ENCODE peak calls at places on chromosome 12, in six cellular contexts. Y is DMS 273 treated with DMSO at 0.1 percent for 48 hours; I is HCT116; C is activated T-cell treated with anti-CD3 and anti-CD28 coated beads, Interleukin-2, amount 50 U/mL, for 1 hour; F is CMK; L is Calu3. J is an unnamed sample.

GRCh38 chr12:49357099-49357678 is 10.1 kb upstream of the SPATS2 start:
- DNase-seq in Y (no peak), I (no peak), C (no peak), F (no peak), L (no peak), J (no peak)

GRCh38 chr12:117096643-117097042 is 2.6 kb downstream of the TESC start:
- DNase-seq in Y (no peak), I (no peak), C (no peak), F (no peak), L (no peak), J (no peak)

GRCh38 chr12:19068137-19068536 is 61.4 kb upstream of the PLEKHA5 start:
- DNase-seq in Y (no peak), I (no peak), C (no peak), F (no peak), L (no peak), J (no peak)

GRCh38 chr12:5806376-5807089 is 138.5 kb downstream of the ANO2 start:
- DNase-seq in Y (no peak), I (no peak), C (no peak), F (no peak), L (no peak), J (no peak)

GRCh38 chr12:109084425-109084824 is 8.8 kb downstream of the ALKBH2 start:
- DNase-seq in Y (no peak), I (no peak), C (no peak), F (no peak), L (no peak), J (no peak)

GRCh38 chr12:50960130-50960529 is 7.8 kb downstream of the HIGD1C start:
- DNase-seq in Y (no peak), I (no peak), C (no peak), F (no peak), L (no peak), J (no peak)

GRCh38 chr12:111220363-111220762 is 148.5 kb downstream of the PHETA1 start:
- DNase-seq in Y (no peak), I (no peak), C (no peak), F (no peak), L (no peak), J (no peak)

GRCh38 chr12:52215587-52216031 is 17.4 kb upstream of the KRT7 start:
- DNase-seq in Y (no peak), I (peak), C (peak), F (no peak), L (peak), J (no peak)

GRCh38 chr12:116524964-116525379 is 34.2 kb upstream of the MAP1LC3B2 start:
- DNase-seq in Y (no peak), I (no peak), C (no peak), F (no peak), L (no peak), J (no peak)

GRCh38 chr12:115584156-115584555 is 693.3 kb downstream of the MED13L start:
- DNase-seq in Y (no peak), I (no peak), C (no peak), F (no peak), L (no peak), J (no peak)

GRCh38 chr12:132511516-132512196 is 21.7 kb downstream of the FBRSL1 start:
- DNase-seq in Y (no peak), I (no peak), C (no peak), F (no peak), L (no peak), J (no peak)

GRCh38 chr12:31756977-31757420 is 28.2 kb upstream of the AMN1 start:
- DNase-seq in Y (no peak), I (peak), C (no peak), F (no peak), L (peak), J (no peak)

GRCh38 chr12:124577374-124577773 is 10.0 kb upstream of the NCOR2 start:
- DNase-seq in Y (no peak), I (no peak), C (no peak), F (no peak), L (no peak), J (no peak)

GRCh38 chr12:69123909-69124638 is 115.3 kb upstream of the CPSF6 start:
- DNase-seq in Y (no peak), I (no peak), C (no peak), F (no peak), L (no peak), J (no peak)

GRCh38 chr12:49345048-49345839 is 1.4 kb upstream of the DNAJC22 start:
- DNase-seq in Y (no peak), I (no peak), C (peak), F (no peak), L (peak), J (no peak)

GRCh38 chr12:55931317-55931779 is 386 bp downstream of the DGKA start:
- DNase-seq in Y (no peak), I (no peak), C (no peak), F (no peak), L (peak), J (peak)

GRCh38 chr12:57250956-57251355 is at the start of gene STAC3:
- DNase-seq in Y (no peak), I (no peak), C (no peak), F (no peak), L (no peak), J (no peak)

GRCh38 chr12:19402743-19403400 is 36.4 kb upstream of the AEBP2 start:
- DNase-seq in Y (peak), I (no peak), C (no peak), F (no peak), L (peak), J (no peak)

GRCh38 chr12:101637936-101638335 is 43.2 kb downstream of the MYBPC1 start:
- DNase-seq in Y (no peak), I (no peak), C (no peak), F (no peak), L (no peak), J (no peak)

GRCh38 chr12:28097221-28097620 is 93.0 kb upstream of the CCDC91 start:
- DNase-seq in Y (no peak), I (no peak), C (no peak), F (no peak), L (no peak), J (no peak)

GRCh38 chr12:55336002-55336401 is 5.5 kb downstream of the OR6C3 start:
- DNase-seq in Y (no peak), I (no peak), C (no peak), F (no peak), L (no peak), J (no peak)

GRCh38 chr12:103279444-103279843 is 216.3 kb downstream of the C12orf42 start:
- DNase-seq in Y (no peak), I (no peak), C (no peak), F (no peak), L (no peak), J (no peak)

GRCh38 chr12:7642876-7643309 is 22.8 kb downstream of the APOBEC1 start:
- DNase-seq in Y (no peak), I (peak), C (no peak), F (no peak), L (peak), J (peak)

GRCh38 chr12:125786143-125786542 is 720.9 kb downstream of the AACS start:
- DNase-seq in Y (no peak), I (no peak), C (no peak), F (no peak), L (no peak), J (no peak)

GRCh38 chr12:25348290-25348689 is 97.6 kb upstream of the KRAS start:
- DNase-seq in Y (no peak), I (no peak), C (no peak), F (no peak), L (no peak), J (no peak)

GRCh38 chr12:31845613-31846321 is 113.4 kb upstream of the RESF1 start:
- DNase-seq in Y (no peak), I (no peak), C (no peak), F (no peak), L (no peak), J (no peak)

GRCh38 chr12:20646239-20646827 is 48.8 kb upstream of the SLCO1C1 start:
- DNase-seq in Y (no peak), I (peak), C (no peak), F (no peak), L (no peak), J (no peak)

J was measured in Peyer's patch.